ENCODE peak calls at places on chromosome 21, in seven cellular contexts. One of them, this sample, is unnamed.

GRCh38 chr21:33067457-33067856 is 2.5 kb upstream of the OLIG1 start:
- DNase-seq in heart left ventricle: no peak
- DNase-seq in foreskin fibroblast: no peak
- DNase-seq in thyroid gland: no peak
- DNase-seq in H1: no peak
- DNase-seq in GM23338: no peak
- DNase-seq in osteocyte: no peak
- DNase-seq in this sample: no peak

GRCh38 chr21:29163381-29164115 is 33.1 kb downstream of the MAP3K7CL start:
- DNase-seq in heart left ventricle: peak; percentile 31
- DNase-seq in foreskin fibroblast: no peak
- DNase-seq in thyroid gland: peak; percentile 6
- DNase-seq in H1: no peak
- DNase-seq in GM23338: no peak
- DNase-seq in osteocyte: no peak
- DNase-seq in this sample: no peak

GRCh38 chr21:41648591-41649031 is 118.2 kb downstream of the RIPK4 start:
- DNase-seq in heart left ventricle: no peak
- DNase-seq in foreskin fibroblast: peak; percentile 49
- DNase-seq in thyroid gland: no peak
- DNase-seq in H1: no peak
- DNase-seq in GM23338: no peak
- DNase-seq in osteocyte: no peak
- DNase-seq in this sample: no peak

GRCh38 chr21:14977814-14978213 is 87.0 kb downstream of the NRIP1 start:
- DNase-seq in heart left ventricle: no peak
- DNase-seq in foreskin fibroblast: no peak
- DNase-seq in thyroid gland: peak; percentile 40
- DNase-seq in H1: no peak
- DNase-seq in GM23338: no peak
- DNase-seq in osteocyte: no peak
- DNase-seq in this sample: no peak

GRCh38 chr21:40567511-40567910 is 279.4 kb downstream of the DSCAM start:
- DNase-seq in heart left ventricle: no peak
- DNase-seq in foreskin fibroblast: peak; percentile 0
- DNase-seq in thyroid gland: no peak
- DNase-seq in H1: no peak
- DNase-seq in GM23338: no peak
- DNase-seq in osteocyte: no peak
- DNase-seq in this sample: no peak

GRCh38 chr21:29215709-29216108 is 83.0 kb upstream of the BACH1 start:
- DNase-seq in heart left ventricle: no peak
- DNase-seq in foreskin fibroblast: peak; percentile 84
- DNase-seq in thyroid gland: no peak
- DNase-seq in H1: no peak
- DNase-seq in GM23338: no peak
- DNase-seq in osteocyte: no peak
- DNase-seq in this sample: no peak

GRCh38 chr21:15775981-15776380 is 46.2 kb downstream of the USP25 start:
- DNase-seq in heart left ventricle: no peak
- DNase-seq in foreskin fibroblast: peak; percentile 85
- DNase-seq in thyroid gland: no peak
- DNase-seq in H1: no peak
- DNase-seq in GM23338: no peak
- DNase-seq in osteocyte: no peak
- DNase-seq in this sample: no peak

GRCh38 chr21:26212220-26212619 is 41.6 kb upstream of the APP start:
- DNase-seq in heart left ventricle: no peak
- DNase-seq in foreskin fibroblast: no peak
- DNase-seq in thyroid gland: no peak
- DNase-seq in H1: peak; percentile 49
- DNase-seq in GM23338: peak; percentile 47
- DNase-seq in osteocyte: no peak
- DNase-seq in this sample: no peak

GRCh38 chr21:37474342-37474741 is 107.8 kb downstream of the DYRK1A start:
- DNase-seq in heart left ventricle: no peak
- DNase-seq in foreskin fibroblast: no peak
- DNase-seq in thyroid gland: no peak
- DNase-seq in H1: no peak
- DNase-seq in GM23338: no peak
- DNase-seq in osteocyte: no peak
- DNase-seq in this sample: no peak

GRCh38 chr21:32940079-32941014 is 85.4 kb upstream of the OLIG2 start:
- DNase-seq in heart left ventricle: peak; percentile 35
- DNase-seq in foreskin fibroblast: peak; percentile 61
- DNase-seq in thyroid gland: peak; percentile 50
- DNase-seq in H1: no peak
- DNase-seq in GM23338: peak; percentile 89
- DNase-seq in osteocyte: no peak
- DNase-seq in this sample: peak; percentile 34

GRCh38 chr21:34129039-34129891 is 55.9 kb downstream of the MRPS6 start:
- DNase-seq in heart left ventricle: peak; percentile 84
- DNase-seq in foreskin fibroblast: peak; percentile 91
- DNase-seq in thyroid gland: peak; percentile 78
- DNase-seq in H1: peak; percentile 50
- DNase-seq in GM23338: peak; percentile 77
- DNase-seq in osteocyte: peak; percentile 85
- DNase-seq in this sample: peak; percentile 21
- TF ChIP-seq CTCF in heart left ventricle: peak; percentile 39
- TF ChIP-seq CTCF in foreskin fibroblast: peak; percentile 68
- TF ChIP-seq CTCF in thyroid gland: peak; percentile 40
- TF ChIP-seq CTCF in H1: peak; percentile 43
- TF ChIP-seq CTCF in GM23338: peak; percentile 33
- TF ChIP-seq CTCF in osteocyte: peak; percentile 70
- TF ChIP-seq CTCF in this sample: no peak

DNA sequence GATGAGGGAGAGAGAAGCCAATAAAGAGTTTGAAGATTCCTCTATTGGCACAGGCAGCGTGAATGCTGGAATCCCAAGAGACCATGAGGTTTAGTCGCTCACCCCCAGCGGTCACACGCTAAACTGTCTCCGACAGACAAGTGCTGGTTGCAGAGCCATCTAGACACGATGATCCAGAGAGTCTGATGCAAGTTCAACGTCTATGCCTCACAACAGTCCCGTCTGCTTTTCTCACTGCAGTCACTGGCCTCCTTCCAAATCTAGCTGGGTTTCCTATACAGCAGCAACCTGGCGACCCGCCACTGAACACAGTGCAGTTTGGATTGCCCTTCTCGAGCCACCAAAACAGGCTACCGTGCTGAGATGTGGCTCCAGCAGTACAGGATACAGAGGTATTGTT is 98.6 kb upstream of the KRTAP19-8 start:
- DNase-seq in heart left ventricle: no peak
- DNase-seq in foreskin fibroblast: no peak
- DNase-seq in thyroid gland: no peak
- DNase-seq in H1: no peak
- DNase-seq in GM23338: no peak
- DNase-seq in osteocyte: no peak
- DNase-seq in this sample: no peak
- TF ChIP-seq CTCF in heart left ventricle: no peak
- TF ChIP-seq CTCF in foreskin fibroblast: no peak
- TF ChIP-seq CTCF in thyroid gland: no peak
- TF ChIP-seq CTCF in H1: no peak
- TF ChIP-seq CTCF in GM23338: no peak
- TF ChIP-seq CTCF in osteocyte: no peak
- TF ChIP-seq CTCF in this sample: no peak

GRCh38 chr21:43624343-43624742 is 34.9 kb downstream of the HSF2BP start:
- DNase-seq in heart left ventricle: no peak
- DNase-seq in foreskin fibroblast: no peak
- DNase-seq in thyroid gland: peak; percentile 47
- DNase-seq in H1: no peak
- DNase-seq in GM23338: peak; percentile 31
- DNase-seq in osteocyte: no peak
- DNase-seq in this sample: no peak
- TF ChIP-seq CTCF in heart left ventricle: no peak
- TF ChIP-seq CTCF in foreskin fibroblast: no peak
- TF ChIP-seq CTCF in thyroid gland: peak; percentile 24
- TF ChIP-seq CTCF in H1: peak; percentile 9
- TF ChIP-seq CTCF in GM23338: no peak
- TF ChIP-seq CTCF in osteocyte: no peak
- TF ChIP-seq CTCF in this sample: no peak

DNA sequence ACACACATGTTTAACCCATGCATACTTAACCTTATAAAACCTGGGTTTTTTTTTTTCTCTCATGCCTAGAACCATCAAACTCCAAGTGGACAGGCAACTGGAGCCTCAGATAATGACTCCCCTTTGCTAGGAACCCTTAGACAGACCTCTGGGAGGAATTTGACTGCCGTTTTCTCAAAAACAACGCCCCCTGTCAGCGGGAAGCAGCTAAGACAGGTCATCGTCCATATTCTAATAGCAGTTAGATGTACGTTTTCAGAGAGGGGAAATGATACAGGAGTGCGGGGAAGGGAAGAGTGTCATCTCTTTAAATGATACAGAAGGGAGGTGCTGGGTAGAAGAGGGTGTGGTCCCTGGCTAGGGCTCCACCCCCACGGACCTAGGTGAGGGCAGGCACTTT is 34.7 kb downstream of the LRRC3 start:
- DNase-seq in heart left ventricle: no peak
- DNase-seq in foreskin fibroblast: no peak
- DNase-seq in thyroid gland: no peak
- DNase-seq in H1: no peak
- DNase-seq in GM23338: peak; percentile 71
- DNase-seq in osteocyte: no peak
- DNase-seq in this sample: no peak
- TF ChIP-seq CTCF in heart left ventricle: no peak
- TF ChIP-seq CTCF in foreskin fibroblast: no peak
- TF ChIP-seq CTCF in thyroid gland: no peak
- TF ChIP-seq CTCF in H1: peak; percentile 60
- TF ChIP-seq CTCF in GM23338: peak; percentile 77
- TF ChIP-seq CTCF in osteocyte: no peak
- TF ChIP-seq CTCF in this sample: peak; percentile 30

DNA sequence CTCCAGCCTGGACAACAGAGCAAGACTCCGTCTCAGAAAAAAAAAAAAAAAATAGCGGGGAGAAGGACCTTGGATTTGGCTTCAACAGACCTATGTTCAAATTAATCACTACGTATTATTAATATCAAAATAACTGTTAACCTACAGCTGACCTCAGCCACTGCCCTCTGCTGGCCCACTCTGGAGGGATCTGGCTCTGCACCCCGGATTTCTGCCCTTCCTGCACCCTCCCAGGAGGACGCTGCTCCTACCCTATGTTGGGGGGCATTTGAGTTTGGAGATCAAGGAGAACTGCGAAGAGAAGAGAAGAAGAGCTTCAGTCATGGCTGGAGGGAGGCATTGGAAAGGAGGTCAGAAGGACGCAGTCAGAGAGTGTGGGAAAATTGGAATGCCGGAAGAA is 96.7 kb downstream of the PSMG1 start:
- DNase-seq in heart left ventricle: no peak
- DNase-seq in foreskin fibroblast: no peak
- DNase-seq in thyroid gland: no peak
- DNase-seq in H1: no peak
- DNase-seq in GM23338: no peak
- DNase-seq in osteocyte: no peak
- DNase-seq in this sample: no peak
- TF ChIP-seq CTCF in heart left ventricle: no peak
- TF ChIP-seq CTCF in foreskin fibroblast: peak; percentile 3
- TF ChIP-seq CTCF in thyroid gland: no peak
- TF ChIP-seq CTCF in H1: peak; percentile 36
- TF ChIP-seq CTCF in GM23338: peak; percentile 42
- TF ChIP-seq CTCF in osteocyte: no peak
- TF ChIP-seq CTCF in this sample: no peak

GRCh38 chr21:34636961-34637360 is 22.0 kb upstream of the RCAN1 start:
- DNase-seq in heart left ventricle: no peak
- DNase-seq in foreskin fibroblast: no peak
- DNase-seq in thyroid gland: no peak
- DNase-seq in H1: no peak
- DNase-seq in GM23338: no peak
- DNase-seq in osteocyte: no peak
- DNase-seq in this sample: no peak
- TF ChIP-seq CTCF in heart left ventricle: no peak
- TF ChIP-seq CTCF in foreskin fibroblast: no peak
- TF ChIP-seq CTCF in thyroid gland: no peak
- TF ChIP-seq CTCF in H1: no peak
- TF ChIP-seq CTCF in GM23338: no peak
- TF ChIP-seq CTCF in osteocyte: no peak
- TF ChIP-seq CTCF in this sample: no peak

DNA sequence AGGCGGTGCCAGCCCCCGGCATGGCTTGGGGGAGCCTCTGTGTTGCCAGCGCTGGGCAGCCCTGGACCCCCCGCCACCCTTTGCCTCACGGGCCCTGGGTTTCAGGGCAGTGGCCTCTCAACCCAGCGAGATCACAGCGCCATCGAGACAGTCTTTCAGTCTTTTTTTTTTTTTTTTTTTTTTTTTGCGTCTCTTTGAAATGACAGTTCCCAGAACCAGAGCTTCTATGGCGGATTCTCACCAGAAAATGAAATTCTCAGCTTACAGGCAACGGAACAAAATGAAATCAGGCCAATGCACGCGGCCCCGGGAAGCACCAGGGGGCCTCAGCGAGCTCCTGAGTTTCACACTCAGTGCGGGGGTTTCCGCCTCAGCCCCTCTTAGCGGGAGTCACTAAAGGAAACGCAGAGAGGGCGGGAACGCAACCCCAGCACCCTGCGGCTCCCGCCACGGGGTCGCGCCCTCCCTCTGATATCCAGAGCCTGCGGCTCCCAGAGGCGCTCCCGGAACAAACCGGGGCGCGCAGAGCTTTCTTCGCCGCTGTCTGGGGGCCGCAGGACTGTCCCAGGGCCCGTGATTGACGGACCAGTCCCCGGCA is 8.0 kb upstream of the COL6A1 start:
- DNase-seq in heart left ventricle: peak; percentile 92
- DNase-seq in foreskin fibroblast: peak; percentile 95
- DNase-seq in thyroid gland: peak; percentile 77
- DNase-seq in H1: peak; percentile 72
- DNase-seq in GM23338: peak; percentile 81
- DNase-seq in osteocyte: no peak
- DNase-seq in this sample: peak; percentile 82
- TF ChIP-seq CTCF in heart left ventricle: peak; percentile 74
- TF ChIP-seq CTCF in foreskin fibroblast: peak; percentile 85
- TF ChIP-seq CTCF in thyroid gland: peak; percentile 61
- TF ChIP-seq CTCF in H1: peak; percentile 45
- TF ChIP-seq CTCF in GM23338: peak; percentile 61
- TF ChIP-seq CTCF in osteocyte: peak; percentile 80
- TF ChIP-seq CTCF in this sample: peak; percentile 67

GRCh38 chr21:44907225-44907965 is 13.3 kb downstream of the ITGB2 start:
- DNase-seq in heart left ventricle: no peak
- DNase-seq in foreskin fibroblast: no peak
- DNase-seq in thyroid gland: no peak
- DNase-seq in H1: no peak
- DNase-seq in GM23338: no peak
- DNase-seq in osteocyte: no peak
- DNase-seq in this sample: no peak
- TF ChIP-seq CTCF in heart left ventricle: no peak
- TF ChIP-seq CTCF in foreskin fibroblast: no peak
- TF ChIP-seq CTCF in thyroid gland: no peak
- TF ChIP-seq CTCF in H1: peak; percentile 33
- TF ChIP-seq CTCF in GM23338: no peak
- TF ChIP-seq CTCF in osteocyte: no peak
- TF ChIP-seq CTCF in this sample: no peak

DNA sequence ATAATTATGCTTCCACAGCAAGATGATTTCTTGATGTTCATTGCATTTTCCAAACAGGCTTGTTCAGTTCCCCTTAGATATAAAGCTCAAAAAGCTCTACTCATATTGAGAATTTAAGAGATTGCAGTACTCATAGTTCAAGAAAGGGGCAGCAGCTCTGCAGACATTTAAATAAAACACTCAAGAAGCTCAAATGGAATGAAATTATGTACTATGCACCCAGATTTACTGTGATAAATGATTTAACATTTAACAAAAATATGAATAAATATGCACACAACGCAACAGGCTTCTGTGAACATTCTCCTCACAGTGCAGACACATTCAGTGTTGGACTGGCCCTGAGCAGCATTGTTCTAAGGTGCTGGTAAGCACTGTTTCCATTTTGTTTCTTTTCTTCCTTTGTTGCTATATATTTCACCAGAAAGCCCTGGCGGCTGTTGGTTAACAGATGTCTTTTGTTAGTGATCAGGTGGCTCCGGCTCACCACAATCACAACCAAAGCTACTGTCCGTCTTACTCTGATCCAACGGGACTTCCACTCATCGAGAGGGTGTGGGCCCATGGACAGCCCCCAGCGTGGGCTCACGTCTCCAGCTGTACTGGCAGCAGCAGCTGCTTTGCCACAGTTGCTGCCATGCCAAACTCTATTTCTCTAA is 1440.3 kb downstream of the NCAM2 start:
- DNase-seq in heart left ventricle: no peak
- DNase-seq in foreskin fibroblast: no peak
- DNase-seq in thyroid gland: no peak
- DNase-seq in H1: no peak
- DNase-seq in GM23338: peak; percentile 2
- DNase-seq in osteocyte: no peak
- DNase-seq in this sample: no peak
- TF ChIP-seq CTCF in heart left ventricle: no peak
- TF ChIP-seq CTCF in foreskin fibroblast: no peak
- TF ChIP-seq CTCF in thyroid gland: no peak
- TF ChIP-seq CTCF in H1: no peak
- TF ChIP-seq CTCF in GM23338: peak; percentile 33
- TF ChIP-seq CTCF in osteocyte: peak; percentile 7
- TF ChIP-seq CTCF in this sample: no peak

This sample was measured in endothelial cell.